ENCODE peak calls at places on chromosomes 12 and 14, in nine cellular contexts. P, T, H, X, A, I, D, S and M are unnamed samples.

GRCh38 chr14:104505085-104506074 is 74.2 kb upstream of the C14orf180 start:
- DNase-seq in D (no peak), I (no peak), P (no peak), X (no peak), A (no peak), T (no peak), H (no peak), S (no peak), M (no peak)

GRCh38 chr12:93378373-93379310 is 917 bp downstream of the NUDT4 start:
- DNase-seq in S (peak; percentile 83), H (peak; percentile 36), I (peak; percentile 73), D (peak; percentile 27), T (peak; percentile 80), P (peak; percentile 59), X (peak; percentile 59), A (peak; percentile 51), M (peak; percentile 72)

GRCh38 chr14:86799244-86799647 is 1193.7 kb downstream of the GALC start:
- DNase-seq in X (no peak), S (peak; percentile 98), H (no peak), I (no peak), T (no peak), A (no peak), P (peak; percentile 80), D (peak; percentile 18), M (peak; percentile 95)

GRCh38 chr14:77316872-77317271 is 3.8 kb downstream of the POMT2 start:
- DNase-seq in D (no peak), S (no peak), X (no peak), H (peak; percentile 34), P (no peak), I (peak; percentile 46), T (no peak), A (no peak), M (peak; percentile 17)

GRCh38 chr12:52026267-52026666 is 19.5 kb downstream of the TAMALIN start:
- DNase-seq in A (no peak), P (no peak), S (no peak), H (no peak), I (no peak), D (no peak), X (no peak), T (no peak), M (no peak)

GRCh38 chr14:70005281-70005805 is 126.1 kb downstream of the SMOC1 start:
- DNase-seq in T (no peak), X (no peak), I (no peak), D (no peak), P (no peak), H (no peak), A (no peak), S (no peak), M (no peak)

GRCh38 chr14:66233571-66233970 is 252.6 kb upstream of the CCDC196 start:
- DNase-seq in T (no peak), H (no peak), P (no peak), S (no peak), X (no peak), I (no peak), D (no peak), A (no peak), M (no peak)

GRCh38 chr12:75981773-75982564 is 49.6 kb downstream of the PHLDA1 start:
- DNase-seq in T (no peak), S (no peak), P (peak; percentile 94), I (no peak), H (no peak), X (no peak), D (no peak), A (no peak), M (peak; percentile 74)

DNA sequence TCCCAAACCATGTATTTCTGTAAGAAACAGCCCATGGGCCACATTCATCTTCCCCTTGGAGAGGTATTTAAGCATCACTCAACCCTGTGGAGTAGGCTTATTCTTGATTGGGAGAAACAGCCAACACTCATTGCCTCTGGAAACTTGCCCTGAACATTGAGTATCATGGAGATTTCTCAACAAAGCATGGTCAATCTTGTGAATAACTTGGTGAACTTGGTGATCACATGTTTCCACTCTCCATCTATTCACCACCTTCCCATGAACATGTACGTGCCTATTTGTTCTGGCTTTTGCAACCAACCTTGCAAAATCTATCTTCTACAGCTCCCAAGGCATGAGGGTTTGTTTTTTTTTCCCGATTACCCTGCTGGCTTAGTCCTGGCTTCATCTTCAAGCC is 163.2 kb downstream of the PAH start:
- DNase-seq in S (no peak), X (no peak), D (peak; percentile 80), I (no peak), H (no peak), A (no peak), T (no peak), P (no peak), M (peak; percentile 48)
- TF ChIP-seq CTCF in S (no peak), X (no peak), D (no peak), I (no peak), H (no peak), A (no peak), T (no peak), P (no peak), M (no peak)

GRCh38 chr12:70920251-70920851 is at the start of gene PTPRR:
- DNase-seq in X (peak; percentile 5), P (no peak), H (no peak), T (no peak), D (no peak), S (no peak), I (no peak), A (no peak), M (no peak)

GRCh38 chr12:70918321-70918720 is 2.2 kb downstream of the PTPRR start:
- DNase-seq in S (no peak), H (no peak), X (no peak), A (no peak), D (no peak), P (no peak), I (no peak), T (no peak), M (no peak)

GRCh38 chr12:70919161-70919560 is 1.4 kb downstream of the PTPRR start:
- DNase-seq in T (no peak), S (no peak), H (no peak), X (no peak), P (no peak), A (no peak), I (no peak), D (no peak), M (no peak)

GRCh38 chr12:70920891-70921290 is 353 bp upstream of the PTPRR start:
- DNase-seq in H (no peak), T (no peak), S (no peak), P (no peak), D (no peak), X (no peak), A (no peak), I (no peak), M (no peak)

DNA sequence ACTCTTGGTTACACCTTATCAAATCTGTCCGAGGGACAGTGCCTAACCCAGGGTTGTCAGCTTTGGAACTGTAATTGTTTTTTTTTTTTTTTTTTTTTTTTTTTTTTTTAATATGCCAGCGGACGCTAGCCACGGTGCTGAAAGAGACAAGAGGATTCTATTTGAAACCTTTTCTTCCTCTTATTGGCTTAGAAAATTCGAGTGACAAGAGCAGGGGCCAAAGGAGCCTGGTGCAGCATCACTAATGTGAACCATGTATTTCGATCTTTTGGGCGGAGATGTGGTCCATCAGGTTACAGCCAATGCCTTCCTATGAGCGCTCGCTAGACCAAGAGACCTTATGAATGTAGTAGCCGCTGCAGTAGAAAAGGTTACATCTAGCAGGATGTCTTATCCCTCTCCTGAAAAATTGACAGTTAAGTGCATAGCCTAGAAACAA is 922 bp downstream of the PTPRR start:
- DNase-seq in P (no peak), H (no peak), S (peak; percentile 1), T (no peak), X (no peak), I (no peak), A (no peak), D (no peak), M (peak; percentile 28)
- H3K4me3 ChIP-seq in P (no peak overlapping the region), H (no peak overlapping the region), S (no peak overlapping the region), T (no peak overlapping the region), X (no peak overlapping the region), I (no peak overlapping the region), A (no peak overlapping the region), D (no peak overlapping the region), M (no peak overlapping the region)

DNA sequence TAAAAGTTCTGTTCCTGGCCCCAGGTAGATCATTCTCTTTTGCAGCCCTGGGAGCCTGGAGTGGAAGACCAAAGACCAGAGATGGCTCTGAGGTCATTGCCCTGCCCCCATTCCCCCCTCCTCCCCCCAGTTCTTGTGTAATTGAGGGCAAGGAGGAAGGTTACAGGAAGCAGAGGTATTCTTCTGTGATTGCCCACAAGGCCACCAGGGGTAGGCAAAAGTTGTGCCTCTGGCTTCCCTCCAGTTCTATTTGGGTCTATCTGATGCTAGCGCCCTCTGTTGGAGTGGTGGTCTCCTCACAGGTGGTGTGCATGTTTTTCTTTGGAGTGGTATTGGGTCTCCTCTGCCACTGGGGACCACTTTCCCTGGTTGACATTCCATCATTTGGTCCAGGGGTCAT is 41.2 kb upstream of the CRY1 start:
- DNase-seq in D (no peak), H (no peak), S (no peak), A (no peak), T (peak; percentile 24), X (no peak), P (no peak), I (no peak), M (peak; percentile 25)
- TF ChIP-seq CTCF in D (no peak), H (no peak), S (no peak), A (no peak), T (peak; percentile 69), X (no peak), P (peak; percentile 46), I (no peak), M (peak; percentile 23)

GRCh38 chr12:19760611-19761010 is 321.3 kb downstream of the AEBP2 start:
- DNase-seq in D (no peak), T (no peak), I (no peak), S (no peak), A (no peak), H (no peak), P (no peak), X (no peak), M (peak; percentile 71)

GRCh38 chr12:19761465-19761864 is 322.2 kb downstream of the AEBP2 start:
- DNase-seq in T (no peak), D (no peak), H (no peak), P (no peak), A (no peak), S (no peak), X (no peak), I (no peak), M (no peak)

GRCh38 chr12:19755141-19755540 is 315.8 kb downstream of the AEBP2 start:
- DNase-seq in P (no peak), I (no peak), S (peak; percentile 36), H (no peak), D (no peak), T (no peak), A (no peak), X (no peak), M (no peak)

GRCh38 chr12:19759229-19759628 is 319.9 kb downstream of the AEBP2 start:
- DNase-seq in H (no peak), S (peak; percentile 90), X (no peak), A (no peak), T (no peak), D (no peak), P (peak; percentile 54), I (no peak), M (peak; percentile 82)

DNA sequence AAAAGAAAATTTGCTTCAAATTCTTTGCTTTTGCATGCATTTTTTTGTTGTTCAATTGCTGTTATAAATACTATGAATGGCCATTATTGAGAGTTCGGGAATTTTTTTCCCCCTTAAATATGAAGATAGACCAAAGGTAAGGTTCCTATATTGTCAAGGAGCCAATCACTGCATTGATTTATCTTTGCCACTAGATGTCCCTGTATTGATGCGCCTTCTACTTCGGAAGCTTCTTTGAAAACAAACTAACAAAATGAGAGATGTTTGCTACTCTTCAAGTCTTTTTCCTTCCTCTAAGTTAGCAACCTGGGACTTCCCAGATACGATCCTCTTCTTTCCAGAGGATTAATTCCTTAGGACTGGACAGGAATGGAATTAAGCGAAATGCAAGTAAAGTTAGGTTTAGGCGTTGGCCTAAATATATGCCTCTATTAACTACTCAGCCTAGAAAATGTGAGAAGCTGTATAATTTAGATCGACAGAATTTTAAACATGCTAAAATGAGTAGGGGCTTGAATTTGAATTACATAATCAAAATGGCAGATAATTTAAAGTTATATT is 318.1 kb downstream of the AEBP2 start:
- DNase-seq in S (peak; percentile 52), D (no peak), T (peak; percentile 26), H (no peak), A (no peak), I (no peak), X (no peak), P (no peak), M (peak; percentile 63)
- H3K4me3 ChIP-seq in S (no peak overlapping the region), D (no peak overlapping the region), T (no peak overlapping the region), H (no peak overlapping the region), A (no peak overlapping the region), I (no peak overlapping the region), X (no peak overlapping the region), P (no peak overlapping the region), M (no peak overlapping the region)